ENCODE peak calls at places on chromosomes 1 and 21, in ten cellular contexts. R is mammary epithelial cell; C is CD4-positive, alpha-beta memory T cell; L is bronchial epithelial cell; V is cardiac muscle cell; U is HCT116; A is GM23338; Q is astrocyte; X is fibroblast of lung; S is GM12878. M is an unnamed sample.

GRCh38 chr1:207453710-207454045 is 450 bp upstream of the CR2 start:
- DNase-seq in R (no peak), C (no peak), L (no peak), V (no peak), U (no peak), A (no peak), Q (no peak), X (peak; percentile 1), S (no peak), M (no peak)

GRCh38 chr1:37391181-37391949 is 83.0 kb upstream of the ZC3H12A start:
- DNase-seq in R (no peak), C (no peak), L (no peak), V (no peak), U (no peak), A (peak; percentile 53), Q (no peak), X (no peak), S (no peak), M (no peak)

GRCh38 chr21:15441999-15442398 is 287.8 kb upstream of the USP25 start:
- DNase-seq in R (no peak), C (no peak), L (no peak), V (no peak), U (no peak), A (no peak), Q (no peak), X (no peak), S (no peak), M (no peak)

GRCh38 chr1:33086384-33086850 is 5.5 kb downstream of the AZIN2 start:
- DNase-seq in R (peak; percentile 51), C (no peak), L (peak; percentile 60), V (peak; percentile 88), U (peak; percentile 62), A (peak; percentile 91), Q (peak; percentile 59), X (peak; percentile 86), S (peak; percentile 5), M (peak; percentile 74)

GRCh38 chr1:36300526-36300925 is 5.6 kb upstream of the SH3D21 start:
- DNase-seq in R (peak; percentile 70), C (no peak), L (peak; percentile 85), V (no peak), U (no peak), A (no peak), Q (no peak), X (no peak), S (no peak), M (no peak)

GRCh38 chr1:8495928-8496401 is 178.1 kb downstream of the SLC45A1 start:
- DNase-seq in R (no peak), C (no peak), L (peak; percentile 39), V (no peak), U (peak; percentile 49), A (no peak), Q (no peak), X (no peak), S (no peak), M (no peak)

GRCh38 chr21:26185446-26185845 is 14.9 kb upstream of the APP start:
- DNase-seq in R (no peak), C (no peak), L (no peak), V (no peak), U (no peak), A (no peak), Q (no peak), X (no peak), S (no peak), M (no peak)

GRCh38 chr1:64572222-64572900 is 102.4 kb downstream of the CACHD1 start:
- DNase-seq in R (peak; percentile 29), C (no peak), L (peak; percentile 58), V (peak; percentile 93), U (no peak), A (peak; percentile 73), Q (no peak), X (no peak), S (no peak), M (no peak)

GRCh38 chr1:6083801-6084467 is 38.2 kb downstream of the KCNAB2 start:
- DNase-seq in R (no peak), C (no peak), L (no peak), V (no peak), U (no peak), A (no peak), Q (peak; percentile 37), X (no peak), S (no peak), M (no peak)

GRCh38 chr1:244311784-244312532 is 139.8 kb downstream of the ADSS2 start:
- DNase-seq in R (no peak), C (no peak), L (no peak), V (no peak), U (no peak), A (no peak), Q (no peak), X (no peak), S (no peak), M (no peak)

GRCh38 chr1:53166366-53166765 is 23.9 kb upstream of the SLC1A7 start:
- DNase-seq in R (no peak), C (no peak), L (no peak), V (no peak), U (no peak), A (no peak), Q (no peak), X (no peak), S (no peak), M (no peak)

GRCh38 chr1:10407201-10407600 is 8.3 kb downstream of the PGD start:
- DNase-seq in R (no peak), C (no peak), L (no peak), V (no peak), U (no peak), A (no peak), Q (no peak), X (no peak), S (no peak), M (no peak)

GRCh38 chr1:242211254-242212022 is 212.5 kb upstream of the MAP1LC3C start:
- DNase-seq in R (no peak), C (no peak), L (no peak), V (no peak), U (no peak), A (peak; percentile 63), Q (no peak), X (no peak), S (no peak), M (no peak)

GRCh38 chr1:169149555-169150286 is 43.2 kb downstream of the ATP1B1 start:
- DNase-seq in R (no peak), C (no peak), L (no peak), V (no peak), U (no peak), A (no peak), Q (no peak), X (peak; percentile 56), S (no peak), M (no peak)

GRCh38 chr21:42650441-42651421 is 2.7 kb upstream of the PDE9A start:
- DNase-seq in R (no peak), C (no peak), L (no peak), V (no peak), U (no peak), A (no peak), Q (no peak), X (no peak), S (no peak), M (peak; percentile 10)

GRCh38 chr1:203451849-203452784 is 23.5 kb upstream of the PRELP start:
- DNase-seq in R (no peak), C (no peak), L (no peak), V (no peak), U (no peak), A (no peak), Q (no peak), X (no peak), S (no peak), M (no peak)
- H3K4me3 ChIP-seq in R (no peak overlapping the region), C (no peak overlapping the region), L (no peak overlapping the region), V (no peak overlapping the region), U (no peak overlapping the region), A (no peak overlapping the region), Q (no peak overlapping the region), X (no peak overlapping the region), S (no peak overlapping the region), M (no peak overlapping the region)

DNA sequence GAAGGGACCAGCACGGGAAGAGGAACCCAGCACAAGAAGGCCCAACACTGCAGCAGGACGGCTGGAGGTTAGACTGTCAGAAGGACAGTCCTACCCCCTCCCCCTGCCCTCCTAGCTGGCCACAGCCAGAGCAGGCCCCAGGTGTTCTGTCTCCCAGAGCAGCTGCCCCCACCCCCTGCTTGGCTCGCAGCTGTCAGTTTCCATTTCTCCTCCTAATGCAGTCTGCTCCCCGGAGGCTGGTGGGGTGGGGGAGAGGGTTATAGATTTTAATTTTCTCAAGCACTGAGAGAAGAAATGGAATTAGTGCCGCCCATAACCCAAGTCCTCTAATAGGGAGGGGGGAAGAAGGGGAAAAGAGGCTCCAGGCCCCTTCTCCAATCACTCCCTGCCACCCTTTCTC is 13.0 kb upstream of the PEAR1 start:
- DNase-seq in R (no peak), C (no peak), L (no peak), V (no peak), U (no peak), A (no peak), Q (no peak), X (no peak), S (no peak), M (no peak)
- H3K27me3 ChIP-seq in R (no peaks in the 10 kb centered on the region), C (no peaks in the 10 kb centered on the region), L (peaks cover 41% of the 10 kb centered on the region), V (peaks cover 4% of the 10 kb centered on the region), U (peaks cover 3% of the 10 kb centered on the region), A (peaks cover 40% of the 10 kb centered on the region), Q (peaks cover 58% of the 10 kb centered on the region), X (peaks cover 67% of the 10 kb centered on the region), S (no peaks in the 10 kb centered on the region), M (peaks cover 89% of the 10 kb centered on the region)

DNA sequence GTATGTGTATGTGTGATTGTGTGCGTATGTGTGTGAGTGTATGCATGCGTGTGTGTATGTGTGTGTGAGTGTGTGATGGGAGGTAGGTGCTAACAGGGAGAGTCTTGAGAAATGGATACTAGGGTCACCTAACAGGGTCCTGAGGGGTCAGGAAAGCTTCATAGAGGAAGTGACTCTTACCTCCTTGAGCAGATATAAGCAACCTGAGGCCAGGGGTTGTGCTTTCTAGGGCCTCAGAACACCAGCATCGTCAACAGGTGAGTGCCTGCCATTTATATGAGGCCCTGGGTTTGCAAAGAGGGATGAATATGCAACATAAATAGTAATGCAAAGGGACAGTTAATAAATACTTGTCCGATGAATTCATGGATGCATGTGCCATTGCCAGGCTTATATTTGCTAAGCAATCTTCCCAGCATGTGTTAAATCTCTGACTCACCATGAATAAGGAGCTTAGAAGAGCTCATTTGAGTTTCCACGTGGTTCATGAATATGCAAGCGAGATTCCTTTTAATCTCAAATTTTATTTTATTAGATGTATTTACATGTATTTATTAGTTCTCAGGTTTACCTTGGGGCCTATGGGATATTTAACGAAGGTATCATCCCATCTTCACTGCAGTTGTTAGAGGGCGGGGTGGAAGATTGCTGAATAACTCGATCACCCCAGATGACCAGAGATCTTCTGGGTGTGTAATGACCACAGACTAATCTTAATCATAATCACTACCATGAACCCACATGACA is 438.3 kb downstream of the CAMTA1 start:
- DNase-seq in R (peak; percentile 54), C (no peak), L (peak; percentile 91), V (no peak), U (no peak), A (no peak), Q (peak; percentile 91), X (peak; percentile 90), S (no peak), M (no peak)
- H3K36me3 ChIP-seq in R (no peaks in the 10 kb centered on the region), C (no peaks in the 10 kb centered on the region), L (no peaks in the 10 kb centered on the region), V (no peaks in the 10 kb centered on the region), U (no peaks in the 10 kb centered on the region), A (no peaks in the 10 kb centered on the region), Q (no peaks in the 10 kb centered on the region), X (no peaks in the 10 kb centered on the region), S (no peaks in the 10 kb centered on the region), M (no peaks in the 10 kb centered on the region)

DNA sequence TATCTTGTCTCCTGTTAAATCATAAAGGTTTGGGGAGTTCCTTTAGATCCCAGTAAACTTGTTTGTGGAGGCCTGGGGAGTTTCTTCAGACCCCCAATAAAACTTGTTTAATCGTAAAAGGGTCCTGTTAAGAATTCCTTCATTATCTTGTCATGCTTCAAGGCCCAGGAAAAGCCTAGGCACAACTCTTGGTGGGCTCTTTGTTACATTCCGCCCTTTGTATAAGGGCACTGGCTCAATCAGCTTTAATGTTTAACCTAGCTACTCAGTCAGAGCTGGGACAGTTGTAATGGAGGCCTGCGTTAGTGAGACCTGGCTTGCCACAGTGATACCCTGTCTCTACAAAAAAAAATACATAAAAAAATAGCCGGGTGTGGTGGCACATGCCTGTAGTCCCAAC is 77.2 kb downstream of the MPZL1 start:
- DNase-seq in R (no peak), C (no peak), L (no peak), V (no peak), U (no peak), A (no peak), Q (no peak), X (no peak), S (no peak), M (no peak)
- H3K4me3 ChIP-seq in R (no peak overlapping the region), C (no peak overlapping the region), L (no peak overlapping the region), V (no peak overlapping the region), U (no peak overlapping the region), A (no peak overlapping the region), Q (no peak overlapping the region), X (no peak overlapping the region), S (no peak overlapping the region), M (no peak overlapping the region)

M was measured in left ventricle myocardium inferior.